ENCODE peak calls at places on chromosomes 4 and X, in eight cellular contexts. F is AG10803, R is AG04449, J is heart left ventricle, L is GM12864, E is gastrocnemius medialis, Q is fibroblast of lung, G is HFF-Myc. T is an unnamed sample.

GRCh38 chr4:66123195-66123594 is 452.9 kb upstream of the EPHA5 start:
- DNase-seq in Q (peak; percentile 6), E (no peak), R (no peak), G (no peak), J (no peak), F (no peak), L (no peak), T (no peak)

GRCh38 chrX:39577976-39578962 is 519.5 kb downstream of the BCOR start:
- DNase-seq in E (no peak), G (no peak), Q (peak; percentile 25), J (no peak), R (no peak), F (peak; percentile 15), L (peak; percentile 27), T (no peak)

GRCh38 chr4:158824425-158825274 is 55.8 kb downstream of the FNIP2 start:
- DNase-seq in G (no peak), J (no peak), L (no peak), F (peak; percentile 69), E (no peak), R (no peak), Q (peak; percentile 89), T (no peak)

GRCh38 chr4:101153653-101154052 is 193.7 kb downstream of the PPP3CA start:
- DNase-seq in G (no peak), R (no peak), E (no peak), Q (no peak), J (no peak), L (no peak), F (no peak), T (no peak)

GRCh38 chr4:153782567-153782966 is 6.3 kb downstream of the SFRP2 start:
- DNase-seq in J (no peak), R (no peak), L (no peak), Q (no peak), F (peak; percentile 21), G (no peak), E (no peak), T (no peak)

GRCh38 chr4:75179510-75179909 is 246.6 kb downstream of the PARM1 start:
- DNase-seq in R (no peak), J (no peak), F (no peak), L (no peak), G (no peak), E (no peak), Q (no peak), T (no peak)

GRCh38 chr4:89509708-89510269 is 202.2 kb upstream of the GPRIN3 start:
- DNase-seq in Q (peak; percentile 77), G (no peak), L (peak; percentile 49), J (no peak), R (peak; percentile 61), F (peak; percentile 96), E (no peak), T (peak; percentile 39)

GRCh38 chr4:78432896-78433295 is 118.7 kb upstream of the ANXA3 start:
- DNase-seq in L (no peak), Q (peak; percentile 67), E (no peak), R (peak; percentile 16), F (peak; percentile 62), G (no peak), J (no peak), T (no peak)

GRCh38 chrX:105975382-105975781 is 63.1 kb downstream of the SERPINA7 start:
- DNase-seq in F (no peak), R (no peak), Q (no peak), G (no peak), L (no peak), J (no peak), E (no peak), T (peak; percentile 0)

GRCh38 chr4:148069086-148070010 is 337.5 kb downstream of the ARHGAP10 start:
- DNase-seq in F (no peak), G (no peak), J (no peak), R (no peak), Q (no peak), L (no peak), E (no peak), T (no peak)

GRCh38 chr4:153789741-153790651 is 1.1 kb upstream of the SFRP2 start:
- DNase-seq in Q (no peak), F (peak; percentile 23), L (no peak), R (no peak), G (no peak), E (no peak), J (no peak), T (no peak)

GRCh38 chr4:139208404-139208945 is 31.5 kb upstream of the ELF2 start:
- DNase-seq in G (peak; percentile 94), L (no peak), J (no peak), R (peak; percentile 49), Q (peak; percentile 70), E (peak; percentile 20), F (peak; percentile 98), T (no peak)

GRCh38 chrX:121283921-121284320 is 236.5 kb downstream of the GLUD2 start:
- DNase-seq in F (no peak), L (no peak), R (no peak), Q (no peak), J (no peak), G (no peak), E (no peak), T (no peak)

GRCh38 chr4:112130903-112131302 is 14.4 kb upstream of the FAM241A start:
- DNase-seq in Q (peak; percentile 65), J (no peak), L (no peak), E (no peak), F (peak; percentile 8), G (no peak), R (no peak), T (no peak)

GRCh38 chr4:142778430-142778829 is 67.7 kb downstream of the INPP4B start:
- DNase-seq in L (no peak), R (peak; percentile 2), Q (peak; percentile 74), F (peak; percentile 63), J (no peak), G (no peak), E (no peak), T (peak; percentile 1)

GRCh38 chrX:136747003-136747986 is 33.4 kb downstream of the ARHGEF6 start:
- DNase-seq in Q (no peak), J (no peak), E (no peak), G (no peak), L (no peak), F (no peak), R (no peak), T (no peak)

GRCh38 chrX:110745288-110745687 is 50.3 kb downstream of the CHRDL1 start:
- DNase-seq in G (no peak), J (no peak), E (no peak), Q (no peak), R (no peak), F (no peak), L (no peak), T (no peak)

GRCh38 chr4:174009686-174010451 is 273.6 kb downstream of the FBXO8 start:
- DNase-seq in Q (no peak), L (no peak), R (no peak), G (no peak), J (no peak), E (no peak), F (no peak), T (no peak)

GRCh38 chr4:174010547-174010946 is 272.9 kb downstream of the FBXO8 start:
- DNase-seq in F (no peak), G (no peak), E (no peak), Q (no peak), R (no peak), L (no peak), J (no peak), T (no peak)

DNA sequence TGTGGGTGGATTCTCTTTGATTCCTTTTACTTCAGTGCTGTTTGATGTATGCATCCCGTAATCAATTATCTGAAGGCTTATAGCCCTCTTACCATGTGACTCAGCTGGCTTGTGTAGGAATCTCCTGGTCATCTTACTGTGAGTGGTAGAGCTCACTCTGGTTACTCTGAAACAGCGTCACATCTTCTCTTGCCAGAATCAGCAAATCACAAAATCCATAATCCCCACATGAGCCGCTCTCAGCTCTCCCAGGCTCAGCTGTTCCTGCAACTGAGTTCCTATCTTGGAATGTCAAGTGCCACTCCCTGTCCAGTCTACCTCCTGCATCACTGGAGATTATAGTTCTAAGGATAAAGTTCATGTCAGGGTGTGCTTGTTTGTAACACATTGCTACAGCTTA is 278.0 kb downstream of the FBXO8 start:
- DNase-seq in G (no peak), J (no peak), L (no peak), R (no peak), E (no peak), F (no peak), Q (no peak), T (no peak)
- H3K4me3 ChIP-seq in G (no peak overlapping the region), J (no peak overlapping the region), L (no peak overlapping the region), R (no peak overlapping the region), E (no peak overlapping the region), F (no peak overlapping the region), Q (no peak overlapping the region), T (no peak overlapping the region)

DNA sequence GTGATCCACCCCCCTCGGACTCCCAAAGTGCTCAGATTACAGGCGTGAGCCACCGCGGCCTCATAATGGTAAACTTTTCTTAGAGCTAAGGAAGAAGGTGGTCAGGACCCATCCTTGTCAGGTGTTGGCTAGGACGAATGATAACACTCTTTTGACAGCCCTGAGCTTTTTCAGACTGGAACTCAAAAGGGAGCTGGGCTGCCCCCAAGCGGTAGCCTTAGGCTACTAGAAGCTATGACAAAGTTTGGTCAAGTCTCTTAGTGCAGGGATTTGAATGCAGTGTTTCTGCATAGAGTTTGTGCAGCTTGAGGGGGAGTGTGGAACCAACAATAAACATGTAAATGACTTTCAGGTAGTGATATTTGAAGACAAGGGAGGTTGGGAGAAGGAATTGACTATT is 11.8 kb upstream of the HSD17B10 start:
- DNase-seq in R (no peak), Q (peak; percentile 15), L (no peak), F (peak; percentile 15), G (no peak), E (no peak), J (peak; percentile 63), T (no peak)
- TF ChIP-seq CTCF in R (peak; percentile 52), Q (peak; percentile 59), L (peak; percentile 64), F (peak; percentile 68), G (peak; percentile 69), E (peak; percentile 4), J (peak; percentile 54), T (peak; percentile 69)

GRCh38 chr4:54539500-54540029 is 118.2 kb upstream of the KIT start:
- DNase-seq in Q (peak; percentile 39), R (no peak), E (no peak), G (no peak), F (peak; percentile 56), L (no peak), J (peak; percentile 80), T (no peak)
- H3K4me3 ChIP-seq in Q (peak overlapping the region; percentile 61), R (peak overlapping the region; percentile 46), E (peak overlapping the region; percentile 54), G (peak overlapping the region; percentile 31), F (peak overlapping the region; percentile 59), L (no peak overlapping the region), J (peak overlapping the region; percentile 52), T (peak overlapping the region; percentile 39)

GRCh38 chrX:116657071-116657470 is 194.3 kb upstream of the CT83 start:
- DNase-seq in Q (no peak), E (no peak), G (no peak), R (no peak), L (no peak), F (no peak), J (no peak), T (no peak)
- TF ChIP-seq CTCF in Q (no peak), E (no peak), G (no peak), R (no peak), L (no peak), F (no peak), J (no peak), T (no peak)

DNA sequence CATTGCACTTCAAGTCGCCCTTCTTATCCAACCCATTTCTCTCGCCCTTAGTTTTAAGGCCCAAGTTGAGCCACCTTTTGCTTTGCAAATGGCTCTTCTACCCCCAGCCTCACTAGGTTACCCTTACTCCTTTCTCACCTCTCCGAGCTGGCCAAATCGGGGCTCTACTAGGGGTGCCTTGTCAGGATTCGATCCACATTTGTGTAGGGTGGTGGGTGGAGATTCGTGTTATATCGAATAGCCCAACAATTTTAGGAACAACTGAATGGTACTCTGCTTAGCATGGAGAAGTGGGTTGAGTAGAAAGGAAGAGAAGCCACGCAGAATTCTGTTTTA is 3.5 kb downstream of the SLIT2 start:
- DNase-seq in Q (no peak), L (no peak), F (no peak), G (no peak), E (no peak), R (no peak), J (no peak), T (no peak)
- H3K4me3 ChIP-seq in Q (peak overlapping the region; percentile 61), L (no peak overlapping the region), F (peak overlapping the region; percentile 89), G (peak overlapping the region; percentile 94), E (peak overlapping the region; percentile 55), R (peak overlapping the region; percentile 75), J (peak overlapping the region; percentile 75), T (peak overlapping the region; percentile 69)

T was measured in astrocyte of the cerebellum.